ENCODE peak calls at places on chromosomes 1 and 21, in nine cellular contexts. G, Z, O, Y, W, N, J, I and D are unnamed samples.

GRCh38 chr1:101474039-101474665 is 237.3 kb downstream of the S1PR1 start:
- DNase-seq in I (no peak), G (no peak), W (peak), J (peak), Y (no peak), O (no peak), Z (peak), N (no peak), D (no peak)

GRCh38 chr1:157671895-157672294 is 28.7 kb downstream of the FCRL3 start:
- DNase-seq in I (no peak), O (no peak), J (no peak), W (peak), Y (no peak), Z (no peak), N (no peak), G (no peak), D (no peak)

GRCh38 chr1:3530931-3531818 is 76.7 kb downstream of the ARHGEF16 start:
- DNase-seq in I (peak), W (peak), Z (peak), J (peak), N (peak), Y (peak), G (peak), O (no peak), D (no peak)

GRCh38 chr1:205914730-205915129 is 28.5 kb downstream of the SLC26A9 start:
- DNase-seq in Z (no peak), O (no peak), G (no peak), N (no peak), W (no peak), I (peak), Y (no peak), J (no peak), D (no peak)

GRCh38 chr1:25797939-25798338 is 2.1 kb upstream of the SELENON start:
- DNase-seq in J (peak), O (no peak), G (no peak), W (no peak), Y (no peak), N (no peak), I (no peak), Z (peak), D (no peak)

GRCh38 chr1:62271932-62272728 is 47.1 kb downstream of the KANK4 start:
- DNase-seq in I (no peak), Y (no peak), N (peak), J (no peak), Z (peak), G (no peak), O (no peak), W (no peak), D (no peak)

GRCh38 chr1:156471496-156472490 is 28.8 kb downstream of the MEF2D start:
- DNase-seq in Y (no peak), I (peak), O (no peak), J (peak), N (no peak), W (no peak), G (peak), Z (no peak), D (no peak)

GRCh38 chr1:92945748-92946270 is 15.5 kb downstream of the DIPK1A start:
- DNase-seq in Z (no peak), G (no peak), O (no peak), J (no peak), N (no peak), I (no peak), Y (no peak), W (no peak), D (no peak)

GRCh38 chr1:162629651-162630050 is 2.6 kb upstream of the DDR2 start:
- DNase-seq in G (no peak), W (no peak), N (no peak), O (peak), I (no peak), Z (no peak), J (no peak), Y (peak), D (no peak)

GRCh38 chr1:234544094-234544579 is 65.2 kb upstream of the TARBP1 start:
- DNase-seq in Y (peak), O (peak), Z (no peak), N (peak), W (peak), I (peak), J (peak), G (peak), D (peak)

GRCh38 chr1:179142889-179143299 is 61.0 kb downstream of the TOR3A start:
- DNase-seq in J (peak), Y (peak), W (peak), Z (no peak), O (peak), I (no peak), G (no peak), N (no peak), D (peak)

GRCh38 chr1:109399326-109399957 is 1.7 kb upstream of the SORT1 start:
- DNase-seq in G (no peak), Y (peak), W (peak), Z (peak), O (no peak), J (peak), I (no peak), N (no peak), D (peak)

GRCh38 chr1:210200090-210200736 is 32.4 kb upstream of the SERTAD4 start:
- DNase-seq in O (no peak), G (no peak), Y (no peak), J (no peak), W (no peak), I (no peak), Z (no peak), N (no peak), D (no peak)

GRCh38 chr1:34645109-34645688 is 109.6 kb upstream of the GJB5 start:
- DNase-seq in I (no peak), O (no peak), Z (no peak), J (no peak), N (no peak), G (no peak), W (no peak), Y (no peak), D (no peak)

GRCh38 chr1:179779645-179780272 is 36.7 kb downstream of the FAM163A start:
- DNase-seq in W (no peak), O (no peak), N (no peak), J (no peak), I (no peak), Z (no peak), G (no peak), Y (peak), D (no peak)

GRCh38 chr1:38029081-38029681 is 16.6 kb downstream of the UTP11 start:
- DNase-seq in O (no peak), G (no peak), J (no peak), I (peak), Y (no peak), Z (peak), W (no peak), N (no peak), D (no peak)

GRCh38 chr1:220511183-220511582 is 16.8 kb upstream of the MARK1 start:
- DNase-seq in O (no peak), Y (no peak), W (peak), I (no peak), Z (no peak), G (no peak), N (no peak), J (no peak), D (no peak)

GRCh38 chr1:36223373-36223995 is 759 bp upstream of the THRAP3 start:
- DNase-seq in O (no peak), G (no peak), I (no peak), W (peak), J (peak), N (no peak), Y (peak), Z (peak), D (no peak)

GRCh38 chr1:198669023-198669698 is 30.3 kb downstream of the PTPRC start:
- DNase-seq in O (peak), Y (peak), J (peak), W (peak), I (no peak), N (peak), Z (no peak), G (no peak), D (no peak)

GRCh38 chr1:42692941-42693340 is 10.7 kb downstream of the YBX1 start:
- DNase-seq in I (no peak), Z (no peak), Y (no peak), N (no peak), W (no peak), O (no peak), G (no peak), J (no peak), D (no peak)

GRCh38 chr1:93042134-93042821 is 36.8 kb upstream of the MTF2 start:
- DNase-seq in W (no peak), N (no peak), G (no peak), O (no peak), I (no peak), Z (no peak), Y (no peak), J (no peak), D (no peak)

GRCh38 chr1:212285685-212286436 is 651 bp downstream of the PPP2R5A start:
- DNase-seq in G (peak), O (no peak), I (peak), J (peak), N (peak), Z (peak), Y (peak), W (peak), D (no peak)

DNA sequence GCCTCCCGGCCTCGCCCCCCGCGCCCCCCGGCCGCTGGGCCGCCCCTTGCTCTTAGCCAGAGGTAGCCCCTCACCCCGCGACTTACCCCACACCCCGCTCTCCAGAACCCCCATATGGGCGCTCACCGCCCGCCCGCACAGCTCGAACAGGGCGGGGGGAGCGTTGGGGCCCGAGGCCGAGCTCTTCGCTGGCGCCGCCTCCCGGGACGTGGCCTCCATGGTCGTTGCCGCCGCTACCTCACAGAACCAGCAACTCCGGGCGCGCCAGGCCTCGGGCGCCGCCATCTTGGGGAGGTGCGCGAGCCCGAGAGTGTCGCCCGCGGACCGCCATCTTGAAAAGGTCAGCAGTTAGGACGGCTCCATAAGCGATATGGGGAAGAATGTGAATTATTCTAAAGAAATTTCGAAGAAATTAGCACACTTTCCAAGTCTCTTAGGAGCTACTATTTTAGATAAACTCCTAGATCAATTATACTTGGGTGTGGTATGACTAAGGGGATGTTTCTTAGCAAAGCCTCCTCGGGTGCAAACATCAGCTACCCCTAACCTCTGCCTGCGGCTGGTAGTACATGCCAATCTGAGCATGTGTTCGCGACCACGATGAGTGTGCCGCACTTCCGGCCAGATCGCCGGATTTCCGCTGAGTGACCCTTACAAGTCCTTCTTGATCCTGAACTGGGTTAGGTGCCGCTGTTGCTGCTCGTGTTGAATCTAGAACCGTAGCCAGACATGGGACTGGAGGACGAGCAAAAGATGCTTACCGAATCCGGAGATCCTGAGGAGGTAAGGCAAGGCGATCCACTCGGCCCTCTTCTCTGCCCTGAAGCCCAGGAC is at the start of the genes LRRC41 and UQCRH:
- DNase-seq in I (peak), Z (peak), Y (peak), J (peak), W (peak), O (peak), N (peak), G (peak), D (peak)
- TF ChIP-seq CTCF in I (no peak), Z (peak), Y (no peak), J (no peak), W (no peak), O (peak), N (no peak), G (no peak), D (no peak)

GRCh38 chr1:79041666-79042065 is 35.1 kb upstream of the ADGRL4 start:
- DNase-seq in G (no peak), Y (peak), W (no peak), O (no peak), N (no peak), I (no peak), Z (no peak), J (no peak), D (no peak)

GRCh38 chr1:79042117-79042516 is 35.6 kb upstream of the ADGRL4 start:
- DNase-seq in N (no peak), J (peak), G (no peak), O (no peak), Z (no peak), Y (peak), I (no peak), W (peak), D (peak)

GRCh38 chr1:79042539-79042938 is 36.0 kb upstream of the ADGRL4 start:
- DNase-seq in G (no peak), Z (no peak), J (no peak), O (no peak), I (no peak), N (no peak), W (no peak), Y (no peak), D (no peak)

GRCh38 chr1:79043506-79043905 is 37.0 kb upstream of the ADGRL4 start:
- DNase-seq in I (no peak), Z (no peak), Y (peak), W (no peak), J (no peak), G (no peak), N (no peak), O (no peak), D (peak)

DNA sequence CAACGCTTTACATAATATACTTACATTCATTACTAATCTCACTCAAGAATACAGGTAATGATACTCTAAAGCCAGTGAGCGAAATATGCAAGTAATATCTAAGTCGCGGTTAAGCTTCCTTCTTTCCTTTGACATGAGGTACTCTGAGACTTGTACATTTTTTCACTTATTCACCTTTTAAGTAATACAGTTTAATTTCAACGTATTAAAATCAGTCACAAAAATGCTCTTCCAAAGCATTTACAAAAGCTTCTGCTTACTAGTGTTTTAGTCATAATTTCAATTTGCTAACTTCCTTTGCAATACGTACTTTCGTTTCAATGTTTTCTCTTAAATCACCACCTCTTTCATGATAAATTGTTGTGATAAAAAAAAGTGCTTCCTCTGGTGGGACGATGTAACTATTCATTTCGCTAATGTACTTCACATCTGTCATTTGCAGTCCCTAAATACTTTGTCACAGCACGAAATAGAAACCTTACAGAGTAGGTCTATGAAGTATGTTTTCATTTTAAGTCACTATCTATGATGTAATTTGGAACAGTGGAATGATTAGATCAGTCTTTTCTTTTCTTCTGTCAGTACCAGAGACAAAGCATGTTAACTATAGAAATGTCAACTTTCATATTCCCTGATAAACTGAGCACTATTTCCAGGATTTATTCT is 34.0 kb upstream of the ADGRL4 start:
- DNase-seq in Y (no peak), J (no peak), N (no peak), Z (no peak), I (no peak), O (no peak), W (peak), G (no peak), D (no peak)
- H3K4me3 ChIP-seq in Y (peak), J (no peak), N (no peak), Z (no peak), I (peak), O (no peak), W (peak), G (peak), D (no peak)

GRCh38 chr1:70142120-70142519 is 63.3 kb downstream of the LRRC40 start:
- DNase-seq in O (no peak), W (no peak), Y (peak), J (no peak), I (no peak), Z (no peak), G (no peak), N (no peak), D (no peak)
- TF ChIP-seq CTCF in O (peak), W (peak), Y (no peak), J (no peak), I (peak), Z (peak), G (peak), N (no peak), D (peak)

DNA sequence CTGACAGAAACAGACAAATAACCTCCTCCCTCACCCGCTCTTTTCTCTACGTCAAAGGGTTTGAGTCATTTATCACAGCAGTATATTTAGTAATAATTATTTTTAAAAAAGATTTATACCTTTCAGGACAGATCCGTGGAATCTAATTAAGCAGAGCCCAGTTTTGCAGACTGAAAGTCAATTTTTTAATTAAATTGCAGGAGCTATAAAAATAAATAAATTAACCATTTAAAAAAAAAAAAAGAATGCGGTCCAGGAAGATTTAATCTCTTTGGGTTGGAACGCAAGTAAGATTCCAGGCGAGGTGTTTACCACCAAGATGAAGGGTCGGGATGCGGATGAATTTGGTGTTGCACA is 20.1 kb downstream of the NPR1 start:
- DNase-seq in W (no peak), N (no peak), G (no peak), Z (no peak), J (no peak), Y (no peak), I (no peak), O (no peak), D (no peak)
- H3K4me3 ChIP-seq in W (no peak), N (no peak), G (peak), Z (no peak), J (no peak), Y (no peak), I (peak), O (no peak), D (no peak)

GRCh38 chr1:27108588-27108987 is 46.3 kb downstream of the SLC9A1 start:
- DNase-seq in Z (no peak), J (no peak), O (no peak), W (no peak), G (no peak), Y (no peak), I (no peak), N (no peak), D (no peak)

GRCh38 chr1:27109103-27109822 is 45.7 kb downstream of the SLC9A1 start:
- DNase-seq in Z (peak), Y (no peak), N (peak), O (no peak), J (peak), W (no peak), G (no peak), I (no peak), D (no peak)

GRCh38 chr1:27114522-27114921 is 40.4 kb downstream of the SLC9A1 start:
- DNase-seq in G (no peak), Z (no peak), I (no peak), W (no peak), J (no peak), Y (no peak), N (no peak), O (no peak), D (no peak)

GRCh38 chr1:27113861-27114260 is 41.1 kb downstream of the SLC9A1 start:
- DNase-seq in W (no peak), Y (no peak), G (no peak), Z (no peak), J (no peak), I (no peak), N (no peak), O (no peak), D (no peak)

DNA sequence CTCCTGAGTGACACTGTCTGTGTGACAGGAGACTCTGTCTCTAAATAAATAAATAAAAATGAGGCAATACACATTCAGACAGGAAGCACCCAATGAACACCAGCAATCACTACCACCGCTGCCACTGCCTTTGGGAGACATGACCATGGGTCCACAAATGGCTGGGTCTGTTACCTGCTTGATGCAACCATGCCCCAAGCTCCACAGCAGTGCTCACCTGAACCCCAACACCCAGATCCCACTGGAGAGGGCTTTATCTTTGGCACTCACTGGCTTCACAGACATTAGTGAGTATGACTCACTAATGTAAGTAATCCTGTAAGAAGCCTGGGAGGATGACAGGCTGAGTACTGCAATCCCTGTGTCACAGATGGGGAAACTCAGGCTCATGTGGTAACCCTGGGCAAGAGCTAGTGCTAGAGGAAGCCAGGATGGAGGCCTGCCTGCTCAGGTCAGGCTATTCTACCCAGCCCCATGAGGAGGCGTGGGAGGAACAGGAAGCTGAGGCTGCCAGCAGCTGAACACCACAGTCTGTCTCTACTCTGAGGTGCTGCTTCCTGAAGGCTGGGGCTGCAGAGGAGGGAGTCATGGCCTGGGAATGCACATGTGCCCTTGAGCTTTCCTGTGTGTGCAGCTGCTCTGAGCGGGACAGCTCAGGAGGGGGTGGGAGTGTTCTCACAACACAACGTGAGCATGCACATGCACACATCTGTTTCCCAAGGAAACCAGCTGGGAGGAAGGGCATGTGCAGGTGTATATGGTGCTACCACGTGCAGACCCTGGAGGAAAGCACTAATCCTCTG is 43.0 kb downstream of the SLC9A1 start:
- DNase-seq in N (peak), Z (no peak), Y (peak), G (peak), I (peak), O (peak), W (peak), J (peak), D (peak)
- TF ChIP-seq CTCF in N (peak), Z (no peak), Y (peak), G (no peak), I (no peak), O (peak), W (peak), J (no peak), D (peak)

DNA sequence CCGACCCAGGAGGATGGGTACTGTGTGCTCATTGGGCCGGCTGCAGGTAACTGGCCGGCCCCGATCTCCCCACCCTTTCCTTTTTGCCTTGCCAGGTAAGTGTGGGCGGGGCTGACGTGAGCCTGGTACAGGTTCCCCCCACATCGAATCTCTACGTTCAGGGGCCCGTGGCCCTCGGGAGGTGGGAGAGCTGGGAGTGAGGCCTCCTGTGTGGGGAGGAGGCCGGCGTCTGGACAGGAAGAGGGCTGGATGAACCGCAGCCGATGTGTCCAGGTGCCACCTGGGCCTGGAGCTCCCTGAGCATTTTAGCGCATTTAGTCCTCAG is 51.8 kb downstream of the COL18A1 start:
- DNase-seq in W (no peak), J (no peak), Z (no peak), G (no peak), I (peak), Y (no peak), N (peak), O (no peak), D (no peak)
- H3K4me3 ChIP-seq in W (no peak), J (no peak), Z (no peak), G (peak), I (peak), Y (no peak), N (peak), O (no peak), D (no peak)